ENCODE peak calls at places on chromosomes 4 and X, in nine cellular contexts. One of them, this sample, is unnamed.

GRCh38 chr4:160835789-160836188 is 1328.0 kb downstream of the FSTL5 start:
- DNase-seq in right lobe of liver: no peak
- DNase-seq in HCT116: peak; percentile 33
- DNase-seq in suprapubic skin: no peak
- DNase-seq in prostate gland: no peak
- DNase-seq in tibial nerve: no peak
- DNase-seq in breast epithelium: no peak
- DNase-seq in stomach: no peak
- DNase-seq in body of pancreas: no peak
- DNase-seq in this sample: peak; percentile 93

GRCh38 chr4:88697113-88697512 is 516 bp downstream of the NAP1L5 start:
- DNase-seq in suprapubic skin: no peak
- DNase-seq in right lobe of liver: no peak
- DNase-seq in stomach: no peak
- DNase-seq in breast epithelium: no peak
- DNase-seq in HCT116: no peak
- DNase-seq in prostate gland: no peak
- DNase-seq in body of pancreas: no peak
- DNase-seq in tibial nerve: no peak
- DNase-seq in this sample: peak; percentile 26

GRCh38 chrX:26008691-26009090 is 129.5 kb upstream of the MAGEB18 start:
- DNase-seq in stomach: no peak
- DNase-seq in HCT116: no peak
- DNase-seq in prostate gland: no peak
- DNase-seq in suprapubic skin: no peak
- DNase-seq in breast epithelium: no peak
- DNase-seq in tibial nerve: no peak
- DNase-seq in body of pancreas: no peak
- DNase-seq in right lobe of liver: no peak
- DNase-seq in this sample: no peak

GRCh38 chrX:9033179-9033578 is 748 bp downstream of the FAM9B start:
- DNase-seq in stomach: no peak
- DNase-seq in right lobe of liver: no peak
- DNase-seq in HCT116: no peak
- DNase-seq in breast epithelium: no peak
- DNase-seq in body of pancreas: no peak
- DNase-seq in tibial nerve: no peak
- DNase-seq in prostate gland: no peak
- DNase-seq in suprapubic skin: no peak
- DNase-seq in this sample: no peak

GRCh38 chr4:52600275-52600674 is 58.8 kb downstream of the USP46 start:
- DNase-seq in suprapubic skin: no peak
- DNase-seq in prostate gland: no peak
- DNase-seq in tibial nerve: no peak
- DNase-seq in HCT116: no peak
- DNase-seq in breast epithelium: no peak
- DNase-seq in body of pancreas: no peak
- DNase-seq in right lobe of liver: no peak
- DNase-seq in stomach: peak; percentile 55
- DNase-seq in this sample: peak; percentile 56

GRCh38 chr4:25856756-25857155 is 6.0 kb downstream of the SEL1L3 start:
- DNase-seq in breast epithelium: no peak
- DNase-seq in tibial nerve: no peak
- DNase-seq in prostate gland: no peak
- DNase-seq in right lobe of liver: no peak
- DNase-seq in suprapubic skin: no peak
- DNase-seq in HCT116: no peak
- DNase-seq in body of pancreas: no peak
- DNase-seq in stomach: no peak
- DNase-seq in this sample: no peak

GRCh38 chr4:164821711-164822110 is 55.3 kb upstream of the APELA start:
- DNase-seq in body of pancreas: no peak
- DNase-seq in tibial nerve: no peak
- DNase-seq in breast epithelium: no peak
- DNase-seq in suprapubic skin: no peak
- DNase-seq in stomach: no peak
- DNase-seq in right lobe of liver: no peak
- DNase-seq in HCT116: no peak
- DNase-seq in prostate gland: no peak
- DNase-seq in this sample: no peak

GRCh38 chr4:142708231-142708630 is 137.9 kb downstream of the INPP4B start:
- DNase-seq in HCT116: no peak
- DNase-seq in stomach: no peak
- DNase-seq in right lobe of liver: no peak
- DNase-seq in breast epithelium: no peak
- DNase-seq in body of pancreas: no peak
- DNase-seq in prostate gland: no peak
- DNase-seq in suprapubic skin: no peak
- DNase-seq in tibial nerve: no peak
- DNase-seq in this sample: no peak

DNA sequence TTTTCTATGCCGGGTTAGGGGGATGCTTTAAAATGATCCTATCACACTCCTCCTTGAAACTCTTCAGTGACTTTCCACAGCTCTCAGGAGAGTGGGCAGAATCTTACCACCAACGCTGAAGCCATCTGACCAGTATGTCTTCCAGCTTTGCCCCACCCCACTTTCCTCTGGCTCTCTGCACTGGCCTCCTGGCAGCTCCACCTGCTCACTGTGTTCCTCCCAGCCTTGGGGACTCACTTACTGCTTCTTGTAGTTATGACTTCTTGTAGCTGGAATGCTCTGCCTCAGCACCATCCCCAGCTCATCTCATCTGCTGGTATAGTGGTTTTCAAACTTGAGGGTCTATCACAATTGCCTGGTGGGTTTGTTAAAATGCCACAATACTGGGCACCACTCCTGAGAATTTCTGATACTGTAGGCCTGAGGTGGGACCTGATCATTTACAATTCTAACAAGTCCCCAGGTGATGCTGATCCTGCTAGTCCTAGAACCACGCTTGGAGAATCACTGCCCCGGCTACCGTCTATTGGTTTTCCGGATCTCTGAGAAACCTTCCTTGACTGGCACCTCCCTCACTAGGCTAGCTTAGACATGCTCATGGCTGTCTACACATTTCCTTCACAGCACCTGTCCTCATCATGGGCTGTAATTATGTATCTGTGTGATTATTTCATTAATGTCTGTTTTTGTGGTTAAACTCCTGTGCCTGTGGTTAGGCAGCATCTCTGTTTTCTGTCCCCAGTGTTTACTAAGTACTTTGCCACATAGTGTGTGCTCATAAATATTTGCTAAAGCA is 152.2 kb downstream of the MGST2 start:
- DNase-seq in stomach: no peak
- DNase-seq in suprapubic skin: no peak
- DNase-seq in breast epithelium: no peak
- DNase-seq in HCT116: no peak
- DNase-seq in body of pancreas: no peak
- DNase-seq in prostate gland: no peak
- DNase-seq in tibial nerve: no peak
- DNase-seq in right lobe of liver: no peak
- DNase-seq in this sample: no peak
- H3K4me1 ChIP-seq in stomach: peaks cover 3% of the 10 kb centered on the region
- H3K4me1 ChIP-seq in suprapubic skin: peaks cover 48% of the 10 kb centered on the region
- H3K4me1 ChIP-seq in breast epithelium: no peaks in the 10 kb centered on the region
- H3K4me1 ChIP-seq in HCT116: no peaks in the 10 kb centered on the region
- H3K4me1 ChIP-seq in body of pancreas: peaks cover 16% of the 10 kb centered on the region
- H3K4me1 ChIP-seq in prostate gland: no peaks in the 10 kb centered on the region
- H3K4me1 ChIP-seq in tibial nerve: peaks cover 26% of the 10 kb centered on the region
- H3K4me1 ChIP-seq in right lobe of liver: peaks cover 8% of the 10 kb centered on the region
- H3K4me1 ChIP-seq in this sample: no peaks in the 10 kb centered on the region

GRCh38 chrX:55710701-55711100 is 6.8 kb upstream of the RRAGB start:
- DNase-seq in suprapubic skin: no peak
- DNase-seq in prostate gland: peak; percentile 5
- DNase-seq in breast epithelium: peak; percentile 27
- DNase-seq in tibial nerve: no peak
- DNase-seq in stomach: no peak
- DNase-seq in right lobe of liver: no peak
- DNase-seq in HCT116: no peak
- DNase-seq in body of pancreas: no peak
- DNase-seq in this sample: no peak

GRCh38 chrX:55714111-55714510 is 3.4 kb upstream of the RRAGB start:
- DNase-seq in right lobe of liver: no peak
- DNase-seq in breast epithelium: no peak
- DNase-seq in tibial nerve: no peak
- DNase-seq in HCT116: no peak
- DNase-seq in body of pancreas: no peak
- DNase-seq in suprapubic skin: no peak
- DNase-seq in prostate gland: no peak
- DNase-seq in stomach: no peak
- DNase-seq in this sample: no peak

GRCh38 chrX:55713635-55714034 is 3.9 kb upstream of the RRAGB start:
- DNase-seq in tibial nerve: no peak
- DNase-seq in HCT116: no peak
- DNase-seq in right lobe of liver: no peak
- DNase-seq in suprapubic skin: no peak
- DNase-seq in stomach: no peak
- DNase-seq in body of pancreas: no peak
- DNase-seq in prostate gland: no peak
- DNase-seq in breast epithelium: no peak
- DNase-seq in this sample: no peak

DNA sequence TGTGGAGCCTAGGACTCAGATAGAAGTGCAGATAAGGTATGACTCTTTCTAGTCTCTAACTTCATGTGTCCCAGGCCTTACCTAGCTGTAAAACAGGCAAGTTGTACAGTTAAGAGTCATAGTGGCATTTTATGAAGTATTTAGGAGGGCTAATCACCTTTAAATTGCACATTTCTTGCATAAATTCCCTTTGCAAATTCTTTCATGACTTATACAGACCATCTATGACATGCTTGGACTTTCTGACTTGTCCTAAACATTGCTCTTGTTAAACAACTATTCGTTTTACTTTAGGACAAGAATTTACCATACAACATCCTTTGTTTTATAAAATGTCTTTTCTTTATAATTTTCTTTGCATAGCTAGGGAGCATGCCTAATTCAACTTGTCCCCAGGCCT is 7.8 kb upstream of the RRAGB start:
- DNase-seq in HCT116: no peak
- DNase-seq in stomach: no peak
- DNase-seq in right lobe of liver: no peak
- DNase-seq in suprapubic skin: no peak
- DNase-seq in breast epithelium: no peak
- DNase-seq in body of pancreas: no peak
- DNase-seq in prostate gland: no peak
- DNase-seq in tibial nerve: no peak
- DNase-seq in this sample: no peak
- H3K9me3 ChIP-seq in HCT116: no peaks in the 10 kb centered on the region
- H3K9me3 ChIP-seq in stomach: peaks cover 3% of the 10 kb centered on the region
- H3K9me3 ChIP-seq in right lobe of liver: no peaks in the 10 kb centered on the region
- H3K9me3 ChIP-seq in suprapubic skin: no peaks in the 10 kb centered on the region
- H3K9me3 ChIP-seq in breast epithelium: peaks cover 22% of the 10 kb centered on the region
- H3K9me3 ChIP-seq in body of pancreas: no peaks in the 10 kb centered on the region
- H3K9me3 ChIP-seq in prostate gland: no peaks in the 10 kb centered on the region
- H3K9me3 ChIP-seq in tibial nerve: no peaks in the 10 kb centered on the region
- H3K9me3 ChIP-seq in this sample: no peaks in the 10 kb centered on the region

GRCh38 chr4:87005690-87006461 is 71.1 kb downstream of the AFF1 start:
- DNase-seq in breast epithelium: no peak
- DNase-seq in HCT116: no peak
- DNase-seq in right lobe of liver: no peak
- DNase-seq in body of pancreas: no peak
- DNase-seq in tibial nerve: no peak
- DNase-seq in prostate gland: peak; percentile 25
- DNase-seq in suprapubic skin: no peak
- DNase-seq in stomach: no peak
- DNase-seq in this sample: no peak

GRCh38 chr4:87007345-87008181 is 72.8 kb downstream of the AFF1 start:
- DNase-seq in suprapubic skin: peak; percentile 80
- DNase-seq in HCT116: no peak
- DNase-seq in body of pancreas: peak; percentile 58
- DNase-seq in right lobe of liver: peak; percentile 77
- DNase-seq in stomach: peak; percentile 59
- DNase-seq in prostate gland: peak; percentile 69
- DNase-seq in breast epithelium: peak; percentile 46
- DNase-seq in tibial nerve: peak; percentile 50
- DNase-seq in this sample: peak; percentile 70

GRCh38 chr4:87009095-87009648 is 74.4 kb downstream of the AFF1 start:
- DNase-seq in tibial nerve: no peak
- DNase-seq in prostate gland: no peak
- DNase-seq in breast epithelium: no peak
- DNase-seq in body of pancreas: no peak
- DNase-seq in stomach: no peak
- DNase-seq in right lobe of liver: no peak
- DNase-seq in HCT116: no peak
- DNase-seq in suprapubic skin: no peak
- DNase-seq in this sample: no peak

GRCh38 chr4:87005369-87005689 is 70.5 kb downstream of the AFF1 start:
- DNase-seq in right lobe of liver: no peak
- DNase-seq in prostate gland: no peak
- DNase-seq in body of pancreas: no peak
- DNase-seq in tibial nerve: no peak
- DNase-seq in breast epithelium: no peak
- DNase-seq in stomach: no peak
- DNase-seq in suprapubic skin: no peak
- DNase-seq in HCT116: no peak
- DNase-seq in this sample: no peak

DNA sequence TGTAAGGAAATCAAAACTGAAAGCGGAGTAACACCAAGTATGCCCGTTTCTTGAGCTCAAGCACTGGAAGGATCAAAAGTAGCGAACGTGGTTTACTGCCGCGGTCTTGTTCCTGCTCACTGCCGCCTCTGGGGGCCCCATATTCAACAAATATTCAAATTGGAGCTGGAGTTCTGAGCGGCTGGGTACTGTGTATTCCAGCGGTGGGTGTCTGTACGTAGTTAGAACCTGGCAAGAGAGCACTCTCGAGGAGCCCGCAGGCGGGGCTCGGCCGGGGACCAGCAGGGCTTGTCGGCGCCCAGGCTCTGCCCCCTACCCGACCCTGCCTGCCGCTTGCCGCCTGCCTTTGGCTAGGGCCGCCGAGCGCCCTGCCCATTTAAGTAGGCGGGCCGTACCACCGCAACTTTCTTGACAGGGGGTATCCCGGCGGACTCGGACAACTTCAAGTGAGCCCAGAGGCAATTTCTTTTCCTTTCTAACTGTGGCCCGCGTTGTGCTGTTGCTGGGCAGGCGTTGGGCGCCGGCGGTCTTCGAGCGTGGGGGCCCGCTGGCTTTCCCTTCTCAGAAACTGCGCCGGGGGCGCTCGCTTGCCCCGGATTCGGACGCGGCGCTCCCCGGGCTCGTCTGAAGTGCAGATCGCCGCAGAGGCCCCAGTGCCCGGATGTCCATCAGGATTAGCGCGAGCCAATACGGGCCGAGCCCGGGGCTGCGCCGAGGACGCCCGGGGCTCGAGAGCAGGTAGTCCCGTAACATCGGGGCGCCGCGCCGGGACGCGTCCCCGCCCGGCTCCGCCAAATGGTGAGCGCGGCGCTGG is 71.9 kb downstream of the AFF1 start:
- DNase-seq in HCT116: peak; percentile 86
- DNase-seq in suprapubic skin: peak; percentile 94
- DNase-seq in tibial nerve: peak; percentile 83
- DNase-seq in body of pancreas: peak; percentile 93
- DNase-seq in stomach: peak; percentile 95
- DNase-seq in breast epithelium: peak; percentile 87
- DNase-seq in prostate gland: peak; percentile 93
- DNase-seq in right lobe of liver: peak; percentile 96
- DNase-seq in this sample: peak; percentile 95
- TF ChIP-seq POLR2A in HCT116: peak; percentile 98
- TF ChIP-seq POLR2A in suprapubic skin: peak; percentile 91
- TF ChIP-seq POLR2A in tibial nerve: peak; percentile 90
- TF ChIP-seq POLR2A in body of pancreas: peak; percentile 99
- TF ChIP-seq POLR2A in stomach: no peak
- TF ChIP-seq POLR2A in breast epithelium: peak; percentile 95
- TF ChIP-seq POLR2A in prostate gland: peak; percentile 95
- TF ChIP-seq POLR2A in right lobe of liver: peak; percentile 97
- TF ChIP-seq POLR2A in this sample: peak; percentile 97

GRCh38 chr4:2789351-2789750 is 3.5 kb upstream of the SH3BP2 start:
- DNase-seq in body of pancreas: peak; percentile 7
- DNase-seq in HCT116: no peak
- DNase-seq in prostate gland: no peak
- DNase-seq in suprapubic skin: peak; percentile 51
- DNase-seq in breast epithelium: no peak
- DNase-seq in right lobe of liver: peak; percentile 40
- DNase-seq in stomach: peak; percentile 16
- DNase-seq in tibial nerve: peak; percentile 3
- DNase-seq in this sample: no peak

GRCh38 chr4:2787230-2788100 is 5.4 kb upstream of the SH3BP2 start:
- DNase-seq in stomach: peak; percentile 35
- DNase-seq in right lobe of liver: peak; percentile 51
- DNase-seq in body of pancreas: peak; percentile 13
- DNase-seq in breast epithelium: no peak
- DNase-seq in suprapubic skin: peak; percentile 67
- DNase-seq in prostate gland: no peak
- DNase-seq in tibial nerve: peak; percentile 21
- DNase-seq in HCT116: no peak
- DNase-seq in this sample: peak; percentile 11

GRCh38 chr4:2788532-2789103 is 4.3 kb upstream of the SH3BP2 start:
- DNase-seq in stomach: peak; percentile 63
- DNase-seq in right lobe of liver: peak; percentile 86
- DNase-seq in body of pancreas: peak; percentile 22
- DNase-seq in prostate gland: no peak
- DNase-seq in breast epithelium: no peak
- DNase-seq in HCT116: no peak
- DNase-seq in tibial nerve: peak; percentile 12
- DNase-seq in suprapubic skin: peak; percentile 67
- DNase-seq in this sample: peak; percentile 32

GRCh38 chr4:2786794-2787229 is 6.1 kb upstream of the SH3BP2 start:
- DNase-seq in body of pancreas: peak; percentile 11
- DNase-seq in prostate gland: no peak
- DNase-seq in right lobe of liver: peak; percentile 53
- DNase-seq in HCT116: no peak
- DNase-seq in breast epithelium: no peak
- DNase-seq in stomach: no peak
- DNase-seq in tibial nerve: no peak
- DNase-seq in suprapubic skin: peak; percentile 64
- DNase-seq in this sample: no peak

GRCh38 chr4:2788101-2788500 is 4.8 kb upstream of the SH3BP2 start:
- DNase-seq in body of pancreas: no peak
- DNase-seq in right lobe of liver: peak; percentile 45
- DNase-seq in suprapubic skin: peak; percentile 51
- DNase-seq in prostate gland: no peak
- DNase-seq in tibial nerve: no peak
- DNase-seq in breast epithelium: no peak
- DNase-seq in HCT116: no peak
- DNase-seq in stomach: no peak
- DNase-seq in this sample: no peak
- H3K4me1 ChIP-seq in body of pancreas: peaks cover 20% of the 10 kb centered on the region
- H3K4me1 ChIP-seq in right lobe of liver: peaks cover 28% of the 10 kb centered on the region
- H3K4me1 ChIP-seq in suprapubic skin: peaks cover 15% of the 10 kb centered on the region
- H3K4me1 ChIP-seq in prostate gland: no peaks in the 10 kb centered on the region
- H3K4me1 ChIP-seq in tibial nerve: peaks cover 53% of the 10 kb centered on the region
- H3K4me1 ChIP-seq in breast epithelium: no peaks in the 10 kb centered on the region
- H3K4me1 ChIP-seq in HCT116: peaks cover 2% of the 10 kb centered on the region
- H3K4me1 ChIP-seq in stomach: peaks cover 47% of the 10 kb centered on the region
- H3K4me1 ChIP-seq in this sample: peaks cover 30% of the 10 kb centered on the region